ENCODE peak calls at places on chromosomes 1 and 21, in nine cellular contexts. One of them, this sample, is unnamed.

GRCh38 chr1:19220991-19221390 is 10.9 kb upstream of the UBR4 start:
- DNase-seq in colonic mucosa: no peak
- DNase-seq in stomach: no peak
- DNase-seq in tibial artery: no peak
- DNase-seq in breast epithelium: no peak
- DNase-seq in heart right ventricle: peak
- DNase-seq in GM23338: no peak
- DNase-seq in left ventricle myocardium inferior: peak
- DNase-seq in brain microvascular endothelial cell: no peak
- DNase-seq in this sample: no peak

GRCh38 chr1:14113841-14114567 is 414.0 kb downstream of the PRDM2 start:
- DNase-seq in colonic mucosa: peak
- DNase-seq in stomach: no peak
- DNase-seq in tibial artery: peak
- DNase-seq in breast epithelium: peak
- DNase-seq in heart right ventricle: peak
- DNase-seq in GM23338: peak
- DNase-seq in left ventricle myocardium inferior: peak
- DNase-seq in brain microvascular endothelial cell: no peak
- DNase-seq in this sample: no peak

GRCh38 chr1:205318231-205318991 is 3.1 kb downstream of the NUAK2 start:
- DNase-seq in colonic mucosa: peak
- DNase-seq in stomach: no peak
- DNase-seq in tibial artery: no peak
- DNase-seq in breast epithelium: no peak
- DNase-seq in heart right ventricle: no peak
- DNase-seq in GM23338: peak
- DNase-seq in left ventricle myocardium inferior: no peak
- DNase-seq in brain microvascular endothelial cell: no peak
- DNase-seq in this sample: no peak

GRCh38 chr1:9753121-9753531 is 70.6 kb downstream of the CLSTN1 start:
- DNase-seq in colonic mucosa: no peak
- DNase-seq in stomach: no peak
- DNase-seq in tibial artery: peak
- DNase-seq in breast epithelium: no peak
- DNase-seq in heart right ventricle: peak
- DNase-seq in GM23338: no peak
- DNase-seq in left ventricle myocardium inferior: peak
- DNase-seq in brain microvascular endothelial cell: peak
- DNase-seq in this sample: no peak

GRCh38 chr21:32256873-32257620 is 21.8 kb downstream of the MIS18A start:
- DNase-seq in colonic mucosa: peak
- DNase-seq in stomach: peak
- DNase-seq in tibial artery: peak
- DNase-seq in breast epithelium: peak
- DNase-seq in heart right ventricle: peak
- DNase-seq in GM23338: no peak
- DNase-seq in left ventricle myocardium inferior: peak
- DNase-seq in brain microvascular endothelial cell: peak
- DNase-seq in this sample: no peak

GRCh38 chr1:18422954-18423353 is 57.8 kb upstream of the KLHDC7A start:
- DNase-seq in colonic mucosa: no peak
- DNase-seq in stomach: no peak
- DNase-seq in tibial artery: no peak
- DNase-seq in breast epithelium: no peak
- DNase-seq in heart right ventricle: no peak
- DNase-seq in GM23338: no peak
- DNase-seq in left ventricle myocardium inferior: no peak
- DNase-seq in brain microvascular endothelial cell: no peak
- DNase-seq in this sample: no peak

GRCh38 chr1:224287714-224288113 is 42.3 kb downstream of the NVL start:
- DNase-seq in colonic mucosa: no peak
- DNase-seq in stomach: no peak
- DNase-seq in tibial artery: no peak
- DNase-seq in breast epithelium: no peak
- DNase-seq in heart right ventricle: no peak
- DNase-seq in GM23338: peak
- DNase-seq in left ventricle myocardium inferior: no peak
- DNase-seq in brain microvascular endothelial cell: no peak
- DNase-seq in this sample: no peak

GRCh38 chr1:1307261-1307907 is 346 bp downstream of the ACAP3 start:
- DNase-seq in colonic mucosa: peak
- DNase-seq in stomach: no peak
- DNase-seq in tibial artery: peak
- DNase-seq in breast epithelium: no peak
- DNase-seq in heart right ventricle: peak
- DNase-seq in GM23338: no peak
- DNase-seq in left ventricle myocardium inferior: peak
- DNase-seq in brain microvascular endothelial cell: no peak
- DNase-seq in this sample: peak

GRCh38 chr1:186806477-186806876 is 22.3 kb upstream of the PLA2G4A start:
- DNase-seq in colonic mucosa: no peak
- DNase-seq in stomach: no peak
- DNase-seq in tibial artery: no peak
- DNase-seq in breast epithelium: no peak
- DNase-seq in heart right ventricle: no peak
- DNase-seq in GM23338: peak
- DNase-seq in left ventricle myocardium inferior: no peak
- DNase-seq in brain microvascular endothelial cell: peak
- DNase-seq in this sample: no peak
- TF ChIP-seq CTCF in colonic mucosa: no peak
- TF ChIP-seq CTCF in stomach: no peak
- TF ChIP-seq CTCF in tibial artery: no peak
- TF ChIP-seq CTCF in breast epithelium: no peak
- TF ChIP-seq CTCF in heart right ventricle: peak
- TF ChIP-seq CTCF in GM23338: peak
- TF ChIP-seq CTCF in left ventricle myocardium inferior: peak
- TF ChIP-seq CTCF in brain microvascular endothelial cell: peak
- TF ChIP-seq CTCF in this sample: no peak

GRCh38 chr1:201649776-201650607 is 111.1 kb downstream of the NAV1 start:
- DNase-seq in colonic mucosa: peak
- DNase-seq in stomach: peak
- DNase-seq in tibial artery: peak
- DNase-seq in breast epithelium: peak
- DNase-seq in heart right ventricle: peak
- DNase-seq in GM23338: peak
- DNase-seq in left ventricle myocardium inferior: peak
- DNase-seq in brain microvascular endothelial cell: peak
- DNase-seq in this sample: no peak
- H3K27ac ChIP-seq in colonic mucosa: peak
- H3K27ac ChIP-seq in stomach: peak
- H3K27ac ChIP-seq in tibial artery: peak
- H3K27ac ChIP-seq in breast epithelium: peak
- H3K27ac ChIP-seq in heart right ventricle: peak
- H3K27ac ChIP-seq in GM23338: no peak
- H3K27ac ChIP-seq in left ventricle myocardium inferior: peak
- H3K27ac ChIP-seq in brain microvascular endothelial cell: peak
- H3K27ac ChIP-seq in this sample: peak

GRCh38 chr1:54312874-54313316 is 93.3 kb downstream of the SSBP3 start:
- DNase-seq in colonic mucosa: no peak
- DNase-seq in stomach: no peak
- DNase-seq in tibial artery: no peak
- DNase-seq in breast epithelium: peak
- DNase-seq in heart right ventricle: peak
- DNase-seq in GM23338: peak
- DNase-seq in left ventricle myocardium inferior: peak
- DNase-seq in brain microvascular endothelial cell: peak
- DNase-seq in this sample: no peak
- H3K4me3 ChIP-seq in colonic mucosa: no peak
- H3K4me3 ChIP-seq in stomach: no peak
- H3K4me3 ChIP-seq in tibial artery: no peak
- H3K4me3 ChIP-seq in breast epithelium: no peak
- H3K4me3 ChIP-seq in heart right ventricle: no peak
- H3K4me3 ChIP-seq in GM23338: peak
- H3K4me3 ChIP-seq in left ventricle myocardium inferior: no peak
- H3K4me3 ChIP-seq in brain microvascular endothelial cell: no peak
- H3K4me3 ChIP-seq in this sample: no peak

GRCh38 chr1:27392096-27392777 is at the start of gene GPR3:
- DNase-seq in colonic mucosa: peak
- DNase-seq in stomach: peak
- DNase-seq in tibial artery: peak
- DNase-seq in breast epithelium: peak
- DNase-seq in heart right ventricle: peak
- DNase-seq in GM23338: peak
- DNase-seq in left ventricle myocardium inferior: peak
- DNase-seq in brain microvascular endothelial cell: peak
- DNase-seq in this sample: peak

GRCh38 chr1:27394282-27394658 is 1.8 kb downstream of the GPR3 start:
- DNase-seq in colonic mucosa: no peak
- DNase-seq in stomach: no peak
- DNase-seq in tibial artery: no peak
- DNase-seq in breast epithelium: no peak
- DNase-seq in heart right ventricle: no peak
- DNase-seq in GM23338: no peak
- DNase-seq in left ventricle myocardium inferior: no peak
- DNase-seq in brain microvascular endothelial cell: no peak
- DNase-seq in this sample: no peak

GRCh38 chr1:27394925-27395324 is 2.5 kb downstream of the GPR3 start:
- DNase-seq in colonic mucosa: no peak
- DNase-seq in stomach: no peak
- DNase-seq in tibial artery: no peak
- DNase-seq in breast epithelium: no peak
- DNase-seq in heart right ventricle: no peak
- DNase-seq in GM23338: no peak
- DNase-seq in left ventricle myocardium inferior: no peak
- DNase-seq in brain microvascular endothelial cell: no peak
- DNase-seq in this sample: no peak

GRCh38 chr1:27392778-27393635 is 585 bp downstream of the GPR3 start:
- DNase-seq in colonic mucosa: no peak
- DNase-seq in stomach: no peak
- DNase-seq in tibial artery: no peak
- DNase-seq in breast epithelium: no peak
- DNase-seq in heart right ventricle: no peak
- DNase-seq in GM23338: peak
- DNase-seq in left ventricle myocardium inferior: no peak
- DNase-seq in brain microvascular endothelial cell: no peak
- DNase-seq in this sample: peak

DNA sequence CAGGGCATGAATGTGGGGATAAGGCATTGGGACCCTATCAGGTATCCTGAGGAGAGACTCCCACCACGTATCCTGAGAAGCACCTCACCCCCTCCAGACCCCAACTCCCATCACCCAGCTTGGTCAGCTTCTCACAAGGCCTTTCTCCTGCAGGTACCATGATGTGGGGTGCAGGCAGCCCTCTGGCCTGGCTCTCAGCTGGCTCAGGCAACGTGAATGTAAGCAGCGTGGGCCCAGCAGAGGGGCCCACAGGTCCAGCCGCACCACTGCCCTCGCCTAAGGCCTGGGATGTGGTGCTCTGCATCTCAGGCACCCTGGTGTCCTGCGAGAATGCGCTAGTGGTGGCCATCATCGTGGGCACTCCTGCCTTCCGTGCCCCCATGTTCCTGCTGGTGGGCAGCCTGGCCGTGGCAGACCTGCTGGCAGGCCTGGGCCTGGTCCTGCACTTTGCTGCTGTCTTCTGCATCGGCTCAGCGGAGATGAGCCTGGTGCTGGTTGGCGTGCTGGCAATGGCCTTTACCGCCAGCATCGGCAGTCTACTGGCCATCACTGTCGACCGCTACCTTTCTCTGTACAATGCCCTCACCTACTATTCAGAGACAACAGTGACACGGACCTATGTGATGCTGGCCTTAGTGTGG is 1.3 kb downstream of the GPR3 start:
- DNase-seq in colonic mucosa: no peak
- DNase-seq in stomach: no peak
- DNase-seq in tibial artery: no peak
- DNase-seq in breast epithelium: no peak
- DNase-seq in heart right ventricle: no peak
- DNase-seq in GM23338: no peak
- DNase-seq in left ventricle myocardium inferior: no peak
- DNase-seq in brain microvascular endothelial cell: no peak
- DNase-seq in this sample: peak
- TF ChIP-seq CTCF in colonic mucosa: no peak
- TF ChIP-seq CTCF in stomach: no peak
- TF ChIP-seq CTCF in tibial artery: no peak
- TF ChIP-seq CTCF in breast epithelium: no peak
- TF ChIP-seq CTCF in heart right ventricle: no peak
- TF ChIP-seq CTCF in GM23338: no peak
- TF ChIP-seq CTCF in left ventricle myocardium inferior: no peak
- TF ChIP-seq CTCF in brain microvascular endothelial cell: no peak
- TF ChIP-seq CTCF in this sample: no peak

GRCh38 chr1:15764890-15765289 is 6.3 kb downstream of the FBLIM1 start:
- DNase-seq in colonic mucosa: no peak
- DNase-seq in stomach: no peak
- DNase-seq in tibial artery: no peak
- DNase-seq in breast epithelium: no peak
- DNase-seq in heart right ventricle: no peak
- DNase-seq in GM23338: no peak
- DNase-seq in left ventricle myocardium inferior: no peak
- DNase-seq in brain microvascular endothelial cell: no peak
- DNase-seq in this sample: no peak
- H3K27ac ChIP-seq in colonic mucosa: peak
- H3K27ac ChIP-seq in stomach: peak
- H3K27ac ChIP-seq in tibial artery: peak
- H3K27ac ChIP-seq in breast epithelium: no peak
- H3K27ac ChIP-seq in heart right ventricle: no peak
- H3K27ac ChIP-seq in GM23338: no peak
- H3K27ac ChIP-seq in left ventricle myocardium inferior: peak
- H3K27ac ChIP-seq in brain microvascular endothelial cell: no peak
- H3K27ac ChIP-seq in this sample: peak

DNA sequence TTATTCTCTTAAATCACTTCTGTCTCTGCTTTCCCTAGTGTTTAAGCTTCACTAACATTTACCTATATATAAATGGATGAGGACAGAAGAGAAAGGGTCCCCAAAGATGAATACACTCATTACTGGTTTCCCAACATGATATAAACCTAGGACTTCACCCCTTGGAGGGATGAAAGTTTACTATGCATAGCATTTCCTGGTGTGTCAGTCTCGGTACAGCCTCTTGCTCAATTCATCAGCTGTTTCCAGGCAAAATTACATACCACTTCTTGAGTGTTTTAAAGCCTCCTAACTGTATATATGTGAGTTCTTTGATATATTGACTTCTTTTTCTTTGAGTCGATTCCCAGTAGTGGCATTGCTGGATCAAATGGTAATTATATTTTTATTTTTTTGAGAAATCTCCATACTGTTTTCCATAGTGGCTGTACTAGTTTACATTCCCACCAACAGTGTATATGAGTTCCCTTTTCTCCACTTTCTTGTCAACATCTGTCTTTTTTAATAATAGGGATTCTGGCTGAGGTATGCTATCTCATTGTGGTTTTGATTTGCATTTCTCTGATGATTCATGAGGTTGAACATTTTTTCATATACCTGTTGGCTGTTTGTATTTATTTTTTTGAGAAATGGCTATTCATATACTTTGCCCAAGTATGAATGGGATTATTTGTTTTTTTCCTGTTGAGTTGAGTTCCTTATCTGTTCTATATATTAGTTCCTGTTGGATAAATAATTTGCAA is 259.3 kb upstream of the CACYBP start:
- DNase-seq in colonic mucosa: no peak
- DNase-seq in stomach: no peak
- DNase-seq in tibial artery: no peak
- DNase-seq in breast epithelium: no peak
- DNase-seq in heart right ventricle: no peak
- DNase-seq in GM23338: no peak
- DNase-seq in left ventricle myocardium inferior: no peak
- DNase-seq in brain microvascular endothelial cell: peak
- DNase-seq in this sample: no peak
- H3K4me3 ChIP-seq in colonic mucosa: no peak
- H3K4me3 ChIP-seq in stomach: no peak
- H3K4me3 ChIP-seq in tibial artery: no peak
- H3K4me3 ChIP-seq in breast epithelium: no peak
- H3K4me3 ChIP-seq in heart right ventricle: no peak
- H3K4me3 ChIP-seq in GM23338: no peak
- H3K4me3 ChIP-seq in left ventricle myocardium inferior: no peak
- H3K4me3 ChIP-seq in brain microvascular endothelial cell: no peak
- H3K4me3 ChIP-seq in this sample: no peak